ENCODE peak calls at places on chromosome 13, in ten cellular contexts. C is thoracic aorta, Z is body of pancreas, Q is fibroblast of lung, X is brain microvascular endothelial cell, T is ovary, W is heart left ventricle, D is A673, A is HepG2, K is uterus. L is an unnamed sample. For H3K27me3, the result is how much of the 10 kb centered on the place peaks cover.

GRCh38 chr13:33380487-33381079 is 95.0 kb upstream of the STARD13 start:
- DNase-seq in A (peak), X (no peak), C (no peak), W (no peak), T (no peak), Z (peak), K (no peak), Q (no peak), D (no peak), L (no peak)

GRCh38 chr13:37448072-37448471 is 150.5 kb downstream of the POSTN start:
- DNase-seq in W (no peak), C (no peak), Q (no peak), X (no peak), K (no peak), A (no peak), T (no peak), D (no peak), Z (no peak), L (no peak)

GRCh38 chr13:59906413-59907027 is 257.2 kb downstream of the DIAPH3 start:
- DNase-seq in Q (peak), K (no peak), T (no peak), C (no peak), W (no peak), A (peak), Z (no peak), D (peak), X (peak), L (peak)

GRCh38 chr13:33026489-33027152 is 10.4 kb downstream of the KL start:
- DNase-seq in X (no peak), K (no peak), Z (no peak), A (no peak), C (no peak), Q (no peak), T (no peak), W (peak), D (no peak), L (no peak)

GRCh38 chr13:64332048-64332447 is 2898.1 kb downstream of the PCDH9 start:
- DNase-seq in T (no peak), D (no peak), A (no peak), W (no peak), Z (no peak), Q (peak), C (no peak), X (no peak), K (no peak), L (peak)

GRCh38 chr13:62320129-62320724 is 904.6 kb upstream of the PCDH20 start:
- DNase-seq in X (peak), Q (peak), K (no peak), D (peak), W (no peak), C (no peak), Z (no peak), A (peak), T (no peak), L (peak)

GRCh38 chr13:35255241-35255640 is 221.2 kb downstream of the MAB21L1 start:
- DNase-seq in C (no peak), D (no peak), T (no peak), Q (no peak), Z (no peak), K (no peak), X (no peak), W (no peak), A (no peak), L (no peak)

GRCh38 chr13:33758113-33758512 is 59.8 kb upstream of the RFC3 start:
- DNase-seq in D (no peak), A (no peak), K (no peak), Z (no peak), W (no peak), T (no peak), C (no peak), Q (no peak), X (no peak), L (no peak)

GRCh38 chr13:43333176-43333575 is 309.8 kb downstream of the DNAJC15 start:
- DNase-seq in K (no peak), Z (no peak), C (no peak), Q (no peak), X (no peak), T (no peak), A (no peak), D (no peak), W (no peak), L (no peak)

GRCh38 chr13:113729329-113730019 is 29.6 kb upstream of the TMEM255B start:
- DNase-seq in Z (no peak), W (no peak), C (no peak), K (no peak), A (no peak), X (no peak), T (no peak), Q (peak), D (no peak), L (no peak)

DNA sequence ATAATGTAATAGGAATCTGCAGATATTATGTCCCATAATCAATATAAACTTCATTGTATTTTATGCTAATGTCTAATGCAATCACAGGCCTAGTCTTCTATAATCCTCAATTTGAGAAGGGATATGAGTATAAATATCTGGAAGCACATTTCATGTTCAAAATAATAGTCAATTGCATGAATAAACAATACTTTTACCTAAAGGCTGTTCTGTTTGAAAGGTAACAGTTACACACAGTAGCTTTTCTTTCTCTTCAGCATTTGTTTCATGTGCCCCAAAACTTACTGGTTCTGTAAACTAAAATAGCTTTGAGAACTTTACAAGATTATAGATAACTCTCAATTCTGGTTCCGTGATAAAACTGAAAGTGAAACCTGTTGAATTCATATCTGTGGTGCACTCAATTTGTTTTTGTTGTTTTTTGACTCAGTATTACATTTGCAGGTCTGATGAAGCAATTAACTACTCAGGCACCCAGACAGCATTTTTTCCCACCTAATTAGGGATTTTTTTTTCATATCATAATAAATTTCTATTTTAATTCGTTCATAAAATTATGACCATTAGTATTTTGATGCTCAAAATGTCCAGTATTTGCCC is 1193.8 kb downstream of the SLITRK1 start:
- DNase-seq in D (no peak), W (no peak), X (no peak), A (no peak), Q (peak), K (no peak), T (no peak), Z (no peak), C (no peak), L (no peak)
- H3K4me3 ChIP-seq in D (peak), W (peak), X (peak), A (no peak), Q (peak), K (peak), T (peak), Z (no peak), C (peak), L (no peak)

GRCh38 chr13:99606322-99607089 is 105.2 kb downstream of the TM9SF2 start:
- DNase-seq in Z (peak), W (peak), T (peak), D (peak), K (peak), Q (peak), X (peak), C (peak), A (peak), L (peak)
- TF ChIP-seq CTCF in Z (peak), W (no peak), T (no peak), D (no peak), K (no peak), Q (no peak), X (no peak), C (no peak), A (peak), L (no peak)

GRCh38 chr13:26045123-26045522 is 6.7 kb downstream of the SHISA2 start:
- DNase-seq in D (no peak), Z (no peak), A (no peak), C (no peak), T (no peak), Q (no peak), X (no peak), K (no peak), W (no peak), L (no peak)

GRCh38 chr13:26048745-26049144 is 3.1 kb downstream of the SHISA2 start:
- DNase-seq in K (no peak), C (no peak), Z (no peak), A (no peak), D (no peak), X (no peak), W (no peak), Q (no peak), T (no peak), L (no peak)

GRCh38 chr13:26050568-26051230 is 1.1 kb downstream of the SHISA2 start:
- DNase-seq in X (no peak), A (no peak), Q (peak), T (no peak), C (no peak), W (no peak), Z (peak), D (peak), K (no peak), L (no peak)

GRCh38 chr13:26046639-26047038 is 5.2 kb downstream of the SHISA2 start:
- DNase-seq in C (no peak), D (no peak), A (no peak), W (no peak), Q (no peak), Z (no peak), K (no peak), T (no peak), X (no peak), L (no peak)

GRCh38 chr13:26047040-26047439 is 4.8 kb downstream of the SHISA2 start:
- DNase-seq in A (no peak), K (no peak), T (no peak), X (no peak), Z (no peak), D (no peak), Q (no peak), W (no peak), C (no peak), L (no peak)
- H3K27me3 ChIP-seq in A (under half), K (under half), T (under half), X (under half), Z (under half), D (under half), Q (under half), W (half or more), C (under half), L (under half)

DNA sequence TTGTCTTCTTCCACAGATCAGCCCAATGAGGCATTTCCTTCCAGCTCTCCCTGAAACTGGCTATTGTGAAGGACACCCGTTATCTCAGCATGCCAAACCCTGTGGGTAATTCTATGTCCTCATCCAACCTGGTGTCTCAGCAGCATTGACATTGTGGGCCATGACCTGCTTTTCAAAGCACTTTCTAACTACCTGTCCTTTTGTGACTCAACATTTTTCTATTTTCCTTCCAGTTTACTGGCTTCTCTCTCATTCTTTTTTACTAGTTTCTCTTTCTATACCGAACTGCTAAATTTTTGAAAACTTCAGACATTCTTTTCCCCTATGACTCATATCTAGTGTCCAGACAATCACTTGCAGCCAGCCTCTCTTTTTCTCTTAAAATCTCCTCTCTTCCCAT is 136.4 kb upstream of the HTR2A start:
- DNase-seq in Z (no peak), W (no peak), D (no peak), A (no peak), Q (peak), C (no peak), K (no peak), X (peak), T (no peak), L (peak)
- H3K4me3 ChIP-seq in Z (no peak), W (peak), D (no peak), A (no peak), Q (peak), C (no peak), K (no peak), X (peak), T (no peak), L (no peak)

GRCh38 chr13:76886292-76887061 is at the start of gene KCTD12:
- DNase-seq in Z (peak), T (peak), Q (peak), D (peak), W (peak), C (peak), A (no peak), K (peak), X (peak), L (no peak)
- TF ChIP-seq CTCF in Z (no peak), T (peak), Q (no peak), D (peak), W (peak), C (no peak), A (peak), K (peak), X (peak), L (no peak)

GRCh38 chr13:67223742-67224141 is 6.4 kb downstream of the PCDH9 start:
- DNase-seq in Z (no peak), Q (peak), X (no peak), K (no peak), T (no peak), A (no peak), D (no peak), W (no peak), C (no peak), L (no peak)
- H3K27me3 ChIP-seq in Z (under half), Q (under half), X (under half), K (under half), T (under half), A (under half), D (under half), W (under half), C (under half), L (under half)

GRCh38 chr13:19959141-19959830 is 759 bp downstream of the ZMYM2 start:
- DNase-seq in Q (peak), W (peak), K (peak), X (peak), A (peak), D (peak), C (peak), Z (peak), T (peak), L (no peak)

GRCh38 chr13:19961924-19962323 is 3.4 kb downstream of the ZMYM2 start:
- DNase-seq in Q (no peak), D (no peak), A (no peak), Z (no peak), C (no peak), X (no peak), K (no peak), T (no peak), W (no peak), L (no peak)

GRCh38 chr13:19961484-19961883 is 3.0 kb downstream of the ZMYM2 start:
- DNase-seq in Q (no peak), Z (no peak), D (no peak), X (no peak), C (no peak), K (no peak), W (no peak), T (no peak), A (no peak), L (no peak)

GRCh38 chr13:19959831-19960672 is 1.5 kb downstream of the ZMYM2 start:
- DNase-seq in K (peak), X (peak), D (peak), T (peak), W (peak), C (peak), A (peak), Z (peak), Q (peak), L (peak)

DNA sequence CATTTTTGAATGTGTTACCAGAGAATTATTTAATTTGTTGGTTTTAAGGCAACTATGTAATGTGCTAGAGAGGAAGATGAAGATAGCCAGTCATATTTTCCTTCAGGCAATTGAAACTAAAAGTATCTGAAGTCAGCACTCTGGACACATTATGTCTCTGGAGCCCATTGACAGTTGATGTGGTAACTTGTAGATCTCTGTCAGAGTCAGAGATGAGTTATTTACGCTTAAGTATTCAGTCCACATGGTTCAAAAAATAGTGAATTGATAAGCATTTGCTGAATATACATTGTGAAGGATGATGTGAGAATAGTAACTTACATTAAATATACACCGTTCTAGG is 2.1 kb downstream of the ZMYM2 start:
- DNase-seq in K (no peak), C (no peak), T (no peak), W (no peak), Z (no peak), D (no peak), Q (no peak), X (no peak), A (no peak), L (no peak)
- H3K4me3 ChIP-seq in K (no peak), C (peak), T (no peak), W (peak), Z (no peak), D (peak), Q (peak), X (peak), A (no peak), L (peak)

DNA sequence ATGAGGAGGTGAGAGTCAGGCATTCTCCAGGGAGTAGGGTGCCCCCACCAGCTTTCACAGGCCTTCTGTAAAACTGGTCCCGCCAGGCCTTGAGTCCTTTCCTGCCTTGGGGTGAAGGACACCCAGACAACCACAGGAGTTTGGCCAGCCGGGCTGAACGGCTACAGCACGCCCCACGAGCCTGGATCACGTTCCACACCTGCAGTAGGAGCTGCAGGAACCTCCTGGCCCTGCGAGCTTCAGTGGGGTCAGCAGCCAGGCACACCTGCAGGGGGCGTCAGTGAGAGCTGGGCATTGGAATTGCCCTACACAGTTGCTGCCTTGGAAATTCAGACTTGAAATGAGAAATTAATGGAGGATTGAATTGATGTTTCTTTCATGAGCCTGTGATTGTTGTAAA is 45.7 kb downstream of the COL4A2 start:
- DNase-seq in K (no peak), C (no peak), Z (no peak), Q (no peak), X (no peak), T (no peak), D (no peak), A (no peak), W (no peak), L (no peak)
- TF ChIP-seq CTCF in K (peak), C (no peak), Z (no peak), Q (peak), X (peak), T (no peak), D (peak), A (peak), W (no peak), L (peak)

GRCh38 chr13:94712812-94713555 is 639 bp upstream of the SOX21 start:
- DNase-seq in T (no peak), K (no peak), Q (peak), D (peak), C (no peak), X (no peak), W (no peak), Z (peak), A (no peak), L (peak)
- H3K27me3 ChIP-seq in T (under half), K (half or more), Q (under half), D (half or more), C (under half), X (half or more), W (half or more), Z (under half), A (half or more), L (half or more)

GRCh38 chr13:41019027-41019487 is at the start of gene ELF1:
- DNase-seq in X (peak), A (peak), K (peak), Q (peak), D (peak), W (no peak), T (peak), Z (peak), C (no peak), L (peak)
- H3K4me3 ChIP-seq in X (peak), A (peak), K (no peak), Q (peak), D (no peak), W (peak), T (peak), Z (peak), C (peak), L (peak)

L was measured in kidney epithelial cell.